ENCODE peak calls at places on chromosome 16, in seven cellular contexts. H, E, Q, M, N, Y and F are unnamed samples.
A peak's percentile ranks its signal among the peaks of the same experiment; 100 is the strongest.

GRCh38 chr16:19645557-19645981 is 72.5 kb downstream of the KNOP1 start:
- DNase-seq in H (no peak), N (peak; percentile 2), Y (no peak), E (peak; percentile 20), M (peak; percentile 70), Q (no peak), F (no peak)

GRCh38 chr16:27242868-27243590 is 25.5 kb downstream of the NSMCE1 start:
- DNase-seq in H (peak; percentile 87), Y (no peak), Q (no peak), E (no peak), N (peak; percentile 98), M (no peak), F (peak; percentile 61)

GRCh38 chr16:89446136-89446974 is 44.0 kb downstream of the ANKRD11 start:
- DNase-seq in N (no peak), Y (no peak), E (no peak), Q (no peak), M (no peak), H (no peak), F (peak; percentile 52)

GRCh38 chr16:17568239-17568638 is 97.5 kb upstream of the XYLT1 start:
- DNase-seq in Q (no peak), Y (no peak), N (no peak), E (no peak), H (no peak), M (no peak), F (no peak)

GRCh38 chr16:85460252-85460982 is 152.7 kb upstream of the GSE1 start:
- DNase-seq in H (no peak), N (no peak), Y (no peak), M (no peak), E (no peak), Q (no peak), F (peak; percentile 73)

GRCh38 chr16:66250686-66251405 is 115.6 kb upstream of the CDH5 start:
- DNase-seq in Q (peak; percentile 40), H (peak; percentile 62), M (peak; percentile 80), E (peak; percentile 48), Y (no peak), N (peak; percentile 73), F (no peak)

GRCh38 chr16:80824623-80825364 is 20.4 kb upstream of the CDYL2 start:
- DNase-seq in E (peak; percentile 24), M (no peak), Q (peak; percentile 53), H (no peak), N (peak; percentile 67), Y (no peak), F (peak; percentile 56)

GRCh38 chr16:28157768-28158535 is 53.8 kb downstream of the XPO6 start:
- DNase-seq in M (no peak), N (peak; percentile 59), Y (no peak), H (peak; percentile 45), E (no peak), Q (no peak), F (peak; percentile 83)

GRCh38 chr16:19361587-19361986 is 56.1 kb upstream of the TMC5 start:
- DNase-seq in E (no peak), Y (no peak), H (no peak), M (no peak), Q (no peak), N (no peak), F (no peak)

GRCh38 chr16:57020651-57021050 is 31.3 kb downstream of the NLRC5 start:
- DNase-seq in Q (no peak), Y (no peak), E (no peak), N (no peak), H (no peak), M (no peak), F (no peak)

GRCh38 chr16:57147381-57148191 is 38.3 kb downstream of the PSME3IP1 start:
- DNase-seq in Q (peak; percentile 43), M (no peak), H (peak; percentile 83), N (peak; percentile 46), E (no peak), Y (no peak), F (no peak)

GRCh38 chr16:12503201-12503600 is 300.5 kb downstream of the CPPED1 start:
- DNase-seq in H (no peak), Y (no peak), M (no peak), N (no peak), E (no peak), Q (no peak), F (no peak)

GRCh38 chr16:68085259-68086071 is at the start of gene NFATC3:
- DNase-seq in Q (peak; percentile 98), H (peak; percentile 86), Y (peak; percentile 93), M (peak; percentile 97), E (peak; percentile 99), N (peak; percentile 94), F (peak; percentile 98)

GRCh38 chr16:22633280-22633679 is 122.6 kb downstream of the NPIPB5 start:
- DNase-seq in E (no peak), Y (no peak), Q (no peak), H (no peak), N (no peak), M (no peak), F (no peak)
- H3K27ac ChIP-seq in E (no peak overlapping the region), Y (no peak overlapping the region), Q (no peak overlapping the region), H (no peak overlapping the region), N (no peak overlapping the region), M (no peak overlapping the region), F (no peak overlapping the region)

DNA sequence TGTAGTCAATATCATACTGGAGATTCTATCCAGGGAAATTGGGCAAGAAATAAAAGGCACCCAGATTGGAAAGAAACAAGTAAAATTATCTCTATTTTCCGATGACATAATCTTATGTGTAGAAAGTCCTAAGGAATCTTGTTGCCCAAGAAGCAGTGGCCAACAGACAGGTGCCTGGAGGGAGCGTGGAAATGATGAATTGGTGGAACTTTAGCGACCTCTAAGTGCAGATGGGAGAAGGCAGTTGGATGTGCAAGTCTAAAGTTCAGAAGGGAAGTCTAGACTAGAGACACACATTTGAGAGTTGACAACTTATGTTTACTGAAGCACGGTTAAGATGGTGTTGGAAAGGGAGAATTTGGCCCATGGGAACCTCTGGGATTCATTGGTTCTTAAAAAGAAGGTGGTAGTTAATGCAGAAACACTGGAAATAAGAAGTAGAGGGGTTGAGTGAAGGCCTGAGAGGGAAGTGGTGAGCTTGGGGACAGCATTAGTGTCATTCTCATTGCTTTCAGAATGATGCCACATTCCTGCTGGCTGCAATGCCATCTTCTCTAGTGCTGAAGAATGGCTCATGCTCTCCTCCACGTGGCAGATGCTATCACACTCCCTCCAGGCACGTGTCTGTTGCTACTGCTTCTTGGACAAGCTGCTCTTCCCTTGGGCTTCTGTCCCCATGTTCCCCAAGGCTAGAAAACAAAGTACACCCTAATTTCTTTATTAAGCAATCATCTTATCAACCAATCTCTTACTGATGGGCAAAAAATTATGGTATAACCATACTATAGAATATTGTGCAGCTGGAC is 24.0 kb downstream of the TAT start:
- DNase-seq in Q (no peak), H (no peak), N (no peak), E (no peak), M (no peak), Y (no peak), F (no peak)
- TF ChIP-seq CTCF in Q (no peak), H (peak; percentile 12), N (no peak), E (no peak), M (no peak), Y (no peak), F (peak; percentile 17)

GRCh38 chr16:58815188-58815888 is 81.2 kb upstream of the GOT2 start:
- DNase-seq in Y (no peak), E (no peak), Q (no peak), M (no peak), H (no peak), N (no peak), F (no peak)

GRCh38 chr16:58809213-58809612 is 75.1 kb upstream of the GOT2 start:
- DNase-seq in Y (no peak), E (no peak), M (no peak), Q (no peak), N (no peak), H (no peak), F (no peak)

GRCh38 chr16:58820359-58820758 is 86.2 kb upstream of the GOT2 start:
- DNase-seq in M (no peak), N (no peak), Q (peak; percentile 10), Y (no peak), E (no peak), H (no peak), F (no peak)

DNA sequence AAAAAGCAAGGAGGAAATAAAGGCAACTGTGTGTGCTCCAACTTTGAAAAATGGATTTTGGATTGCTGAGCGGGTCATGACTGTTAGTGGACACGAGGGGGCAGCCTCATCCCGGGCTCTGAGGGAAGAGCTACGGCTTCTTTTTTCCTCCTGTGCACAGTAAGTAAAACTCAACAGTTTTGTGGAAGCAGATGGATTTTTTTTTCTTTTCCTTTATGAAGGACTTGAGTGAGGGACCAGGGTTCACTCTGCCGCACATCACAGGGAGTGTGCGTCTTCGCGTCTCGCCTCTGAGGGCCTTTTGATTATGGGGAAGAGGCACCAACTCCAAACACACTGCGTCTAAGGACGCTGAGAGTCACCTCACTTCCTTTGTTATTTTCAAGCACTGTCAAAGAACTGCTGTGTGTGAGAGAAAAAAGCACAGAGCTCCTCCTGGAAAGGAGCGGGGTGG is 80.3 kb upstream of the GOT2 start:
- DNase-seq in Y (no peak), H (peak; percentile 82), N (peak; percentile 30), Q (peak; percentile 35), E (peak; percentile 15), M (no peak), F (peak; percentile 54)
- H3K27ac ChIP-seq in Y (no peak overlapping the region), H (no peak overlapping the region), N (no peak overlapping the region), Q (no peak overlapping the region), E (no peak overlapping the region), M (no peak overlapping the region), F (no peak overlapping the region)

GRCh38 chr16:77093999-77094398 is 97.0 kb upstream of the MON1B start:
- DNase-seq in M (no peak), Q (no peak), H (no peak), E (no peak), Y (no peak), N (no peak), F (no peak)
- TF ChIP-seq CTCF in M (no peak), Q (no peak), H (no peak), E (no peak), Y (no peak), N (no peak), F (no peak)

DNA sequence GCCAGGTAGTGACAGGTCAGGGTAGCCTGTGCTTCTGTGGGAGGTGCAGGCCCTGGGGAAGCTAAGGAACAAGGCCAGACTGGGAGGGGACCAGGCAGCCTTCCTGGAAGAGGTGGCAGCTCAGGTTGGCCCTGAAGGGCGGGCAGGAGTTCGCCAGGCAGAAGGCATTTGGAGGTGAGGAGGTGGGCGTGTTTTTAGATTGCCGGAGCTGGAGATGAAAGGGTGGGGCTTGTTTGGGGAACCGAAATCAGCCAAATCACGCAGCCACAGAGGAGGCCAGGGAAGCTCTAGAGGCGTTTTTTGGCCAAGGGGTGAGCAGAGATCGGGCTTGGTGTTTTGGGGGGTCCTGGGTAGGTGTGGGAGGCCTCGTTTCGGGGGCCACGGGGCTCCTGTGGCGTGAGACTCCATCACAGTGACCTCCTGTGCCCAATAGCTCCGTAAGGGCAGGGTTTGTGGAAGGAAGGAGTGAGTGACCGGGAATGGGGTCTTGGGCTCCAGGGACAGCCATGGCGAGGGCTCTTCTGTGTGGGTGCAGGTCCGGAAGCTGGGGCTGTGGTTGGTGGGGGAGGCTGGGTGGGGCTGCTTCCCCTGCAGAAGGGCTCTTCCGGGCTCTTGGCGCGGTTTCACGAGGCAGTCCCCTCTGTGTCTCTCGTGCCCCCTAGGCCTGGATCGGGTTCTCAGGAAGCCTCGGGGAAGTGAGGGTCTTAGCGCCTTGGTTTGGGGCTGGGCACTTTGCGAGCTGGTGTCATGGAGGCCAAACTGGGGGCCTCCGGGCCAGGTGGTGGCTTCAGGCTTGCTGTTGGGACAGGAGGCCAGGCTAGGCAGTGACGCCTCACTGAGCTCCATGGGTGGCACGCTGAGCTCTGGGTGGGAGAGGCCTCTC is 7.8 kb downstream of the ADCY7 start:
- DNase-seq in M (no peak), Y (no peak), H (peak; percentile 54), E (peak; percentile 60), N (no peak), Q (no peak), F (no peak)
- H3K27ac ChIP-seq in M (peak overlapping the region; percentile 64), Y (peak overlapping the region; percentile 79), H (no peak overlapping the region), E (peak overlapping the region; percentile 81), N (no peak overlapping the region), Q (no peak overlapping the region), F (no peak overlapping the region)